ENCODE peak calls at places on chromosomes 2 and 18, in six cellular contexts. One of them, this sample, is unnamed.

GRCh38 chr2:36653967-36654694 is 42.4 kb upstream of the VIT start:
- DNase-seq in K562: no peak
- DNase-seq in PC-9: no peak
- DNase-seq in neural progenitor cell: no peak
- DNase-seq in PC-3: no peak
- DNase-seq in A549: no peak
- DNase-seq in this sample: peak; percentile 15

GRCh38 chr2:71380665-71381064 is 49.1 kb downstream of the ZNF638 start:
- DNase-seq in K562: no peak
- DNase-seq in PC-9: no peak
- DNase-seq in A549: no peak
- DNase-seq in neural progenitor cell: no peak
- DNase-seq in PC-3: no peak
- DNase-seq in this sample: no peak

GRCh38 chr18:830315-830901 is 18.4 kb upstream of the YES1 start:
- DNase-seq in A549: no peak
- DNase-seq in K562: peak; percentile 38
- DNase-seq in PC-9: no peak
- DNase-seq in neural progenitor cell: peak; percentile 39
- DNase-seq in PC-3: no peak
- DNase-seq in this sample: peak; percentile 73

GRCh38 chr2:11697103-11697871 is 27.3 kb upstream of the NTSR2 start:
- DNase-seq in PC-9: peak; percentile 93
- DNase-seq in A549: peak; percentile 68
- DNase-seq in PC-3: peak; percentile 99
- DNase-seq in neural progenitor cell: peak; percentile 24
- DNase-seq in K562: no peak
- DNase-seq in this sample: peak; percentile 87

GRCh38 chr18:4384932-4385331 is 70.2 kb downstream of the DLGAP1 start:
- DNase-seq in PC-9: no peak
- DNase-seq in neural progenitor cell: peak; percentile 21
- DNase-seq in K562: no peak
- DNase-seq in A549: no peak
- DNase-seq in PC-3: no peak
- DNase-seq in this sample: no peak

GRCh38 chr18:627211-627610 is 30.2 kb upstream of the TYMS start:
- DNase-seq in A549: no peak
- DNase-seq in PC-9: no peak
- DNase-seq in K562: no peak
- DNase-seq in neural progenitor cell: no peak
- DNase-seq in PC-3: no peak
- DNase-seq in this sample: peak; percentile 48

GRCh38 chr2:213067888-213068287 is 83.5 kb downstream of the IKZF2 start:
- DNase-seq in A549: no peak
- DNase-seq in PC-9: no peak
- DNase-seq in K562: no peak
- DNase-seq in neural progenitor cell: no peak
- DNase-seq in PC-3: peak; percentile 30
- DNase-seq in this sample: peak; percentile 51

GRCh38 chr2:179891237-179891636 is 29.8 kb upstream of the ZNF385B start:
- DNase-seq in neural progenitor cell: no peak
- DNase-seq in PC-3: no peak
- DNase-seq in K562: no peak
- DNase-seq in PC-9: no peak
- DNase-seq in A549: no peak
- DNase-seq in this sample: no peak

GRCh38 chr2:23073681-23074080 is 311.3 kb upstream of the KLHL29 start:
- DNase-seq in K562: no peak
- DNase-seq in A549: no peak
- DNase-seq in PC-9: no peak
- DNase-seq in neural progenitor cell: no peak
- DNase-seq in PC-3: no peak
- DNase-seq in this sample: no peak

GRCh38 chr2:67082813-67083212 is 314.3 kb upstream of the ETAA1 start:
- DNase-seq in PC-3: no peak
- DNase-seq in PC-9: no peak
- DNase-seq in K562: no peak
- DNase-seq in A549: no peak
- DNase-seq in neural progenitor cell: no peak
- DNase-seq in this sample: no peak

GRCh38 chr18:24672165-24672950 is 211.9 kb downstream of the HRH4 start:
- DNase-seq in neural progenitor cell: no peak
- DNase-seq in K562: no peak
- DNase-seq in PC-9: no peak
- DNase-seq in A549: no peak
- DNase-seq in PC-3: no peak
- DNase-seq in this sample: peak; percentile 7

GRCh38 chr2:219041252-219041651 is at the start of gene CFAP65:
- DNase-seq in K562: peak; percentile 15
- DNase-seq in A549: peak; percentile 68
- DNase-seq in PC-3: peak; percentile 52
- DNase-seq in neural progenitor cell: peak; percentile 83
- DNase-seq in PC-9: no peak
- DNase-seq in this sample: peak; percentile 70

GRCh38 chr2:157480182-157480961 is 36.5 kb upstream of the CYTIP start:
- DNase-seq in neural progenitor cell: no peak
- DNase-seq in PC-9: no peak
- DNase-seq in PC-3: no peak
- DNase-seq in A549: no peak
- DNase-seq in K562: no peak
- DNase-seq in this sample: peak; percentile 87

GRCh38 chr2:160747771-160748170 is 254.2 kb upstream of the RBMS1 start:
- DNase-seq in PC-9: peak; percentile 26
- DNase-seq in A549: no peak
- DNase-seq in PC-3: peak; percentile 87
- DNase-seq in K562: no peak
- DNase-seq in neural progenitor cell: no peak
- DNase-seq in this sample: peak; percentile 90

GRCh38 chr18:47594621-47595086 is 335.8 kb downstream of the SMAD2 start:
- DNase-seq in A549: no peak
- DNase-seq in PC-3: no peak
- DNase-seq in neural progenitor cell: no peak
- DNase-seq in PC-9: no peak
- DNase-seq in K562: no peak
- DNase-seq in this sample: no peak

GRCh38 chr2:89842180-89842908 is 1150.9 kb downstream of the RPIA start:
- DNase-seq in neural progenitor cell: no peak
- DNase-seq in K562: no peak
- DNase-seq in PC-3: no peak
- DNase-seq in PC-9: no peak
- DNase-seq in A549: no peak
- DNase-seq in this sample: no peak

GRCh38 chr2:55106148-55106547 is 55.9 kb upstream of the RTN4 start:
- DNase-seq in K562: no peak
- DNase-seq in PC-3: no peak
- DNase-seq in neural progenitor cell: no peak
- DNase-seq in PC-9: no peak
- DNase-seq in A549: no peak
- DNase-seq in this sample: peak; percentile 55

GRCh38 chr18:22348521-22349316 is 69.0 kb downstream of the CTAGE1 start:
- DNase-seq in neural progenitor cell: peak; percentile 68
- DNase-seq in PC-9: peak; percentile 81
- DNase-seq in A549: peak; percentile 18
- DNase-seq in K562: no peak
- DNase-seq in PC-3: peak; percentile 77
- DNase-seq in this sample: peak; percentile 66

GRCh38 chr2:24783641-24784040 is 9.6 kb downstream of the PTRHD1 start:
- DNase-seq in A549: no peak
- DNase-seq in K562: no peak
- DNase-seq in PC-3: no peak
- DNase-seq in PC-9: no peak
- DNase-seq in neural progenitor cell: no peak
- DNase-seq in this sample: no peak

DNA sequence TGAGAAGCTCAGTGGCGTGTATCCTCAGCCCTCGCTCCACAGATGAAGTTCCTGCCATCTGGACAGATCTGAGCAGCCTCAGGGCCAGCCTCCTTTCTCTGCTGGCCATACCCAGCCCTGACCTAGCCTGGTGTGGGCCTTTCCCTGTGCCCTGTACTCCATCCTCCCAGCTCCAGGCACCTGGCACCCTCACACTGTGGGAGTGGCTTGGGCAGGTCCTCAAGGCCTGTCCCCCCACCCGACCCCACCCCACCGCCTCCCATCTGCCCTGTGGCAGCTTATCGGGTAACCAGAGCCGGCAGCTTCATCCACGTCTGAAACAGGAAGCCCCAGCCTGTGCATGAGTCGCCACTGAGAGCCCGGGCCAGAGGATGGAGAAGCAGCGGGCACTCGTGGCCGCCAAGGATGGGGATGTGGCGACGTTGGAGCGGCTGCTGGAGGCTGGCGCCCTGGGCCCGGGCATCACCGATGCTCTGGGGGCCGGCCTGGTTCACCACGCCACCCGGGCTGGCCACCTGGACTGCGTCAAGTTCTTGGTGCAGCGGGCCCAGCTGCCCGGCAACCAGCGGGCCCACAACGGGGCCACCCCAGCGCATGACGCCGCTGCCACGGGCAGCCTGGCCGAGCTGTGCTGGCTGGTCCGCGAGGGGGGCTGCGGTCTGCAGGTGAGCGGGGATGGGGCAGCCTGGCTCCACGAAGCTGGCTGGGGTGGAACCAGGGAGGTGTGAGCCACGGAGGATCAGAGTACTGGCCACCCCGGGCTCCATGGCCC is at the start of gene ESPNL:
- DNase-seq in K562: peak; percentile 34
- DNase-seq in A549: no peak
- DNase-seq in PC-3: peak; percentile 12
- DNase-seq in neural progenitor cell: no peak
- DNase-seq in PC-9: no peak
- DNase-seq in this sample: no peak
- H3K4me2 ChIP-seq in K562: no peak within 1 kb of the TSS
- H3K4me2 ChIP-seq in A549: no peak within 1 kb of the TSS
- H3K4me2 ChIP-seq in PC-3: no peak within 1 kb of the TSS
- H3K4me2 ChIP-seq in neural progenitor cell: no peak within 1 kb of the TSS
- H3K4me2 ChIP-seq in PC-9: peak within 1 kb of the TSS; percentile 53
- H3K4me2 ChIP-seq in this sample: no peak within 1 kb of the TSS

GRCh38 chr2:31694444-31694843 is 113.7 kb upstream of the SRD5A2 start:
- DNase-seq in A549: peak; percentile 57
- DNase-seq in K562: no peak
- DNase-seq in neural progenitor cell: peak; percentile 5
- DNase-seq in PC-3: peak; percentile 50
- DNase-seq in PC-9: no peak
- DNase-seq in this sample: peak; percentile 1
- H3K9me3 ChIP-seq in A549: peaks cover 49% of the 10 kb centered on the region
- H3K9me3 ChIP-seq in K562: peaks cover 9% of the 10 kb centered on the region
- H3K9me3 ChIP-seq in neural progenitor cell: peaks cover 19% of the 10 kb centered on the region
- H3K9me3 ChIP-seq in PC-3: peaks cover 26% of the 10 kb centered on the region
- H3K9me3 ChIP-seq in PC-9: peaks cover 53% of the 10 kb centered on the region
- H3K9me3 ChIP-seq in this sample: peaks cover 2% of the 10 kb centered on the region

DNA sequence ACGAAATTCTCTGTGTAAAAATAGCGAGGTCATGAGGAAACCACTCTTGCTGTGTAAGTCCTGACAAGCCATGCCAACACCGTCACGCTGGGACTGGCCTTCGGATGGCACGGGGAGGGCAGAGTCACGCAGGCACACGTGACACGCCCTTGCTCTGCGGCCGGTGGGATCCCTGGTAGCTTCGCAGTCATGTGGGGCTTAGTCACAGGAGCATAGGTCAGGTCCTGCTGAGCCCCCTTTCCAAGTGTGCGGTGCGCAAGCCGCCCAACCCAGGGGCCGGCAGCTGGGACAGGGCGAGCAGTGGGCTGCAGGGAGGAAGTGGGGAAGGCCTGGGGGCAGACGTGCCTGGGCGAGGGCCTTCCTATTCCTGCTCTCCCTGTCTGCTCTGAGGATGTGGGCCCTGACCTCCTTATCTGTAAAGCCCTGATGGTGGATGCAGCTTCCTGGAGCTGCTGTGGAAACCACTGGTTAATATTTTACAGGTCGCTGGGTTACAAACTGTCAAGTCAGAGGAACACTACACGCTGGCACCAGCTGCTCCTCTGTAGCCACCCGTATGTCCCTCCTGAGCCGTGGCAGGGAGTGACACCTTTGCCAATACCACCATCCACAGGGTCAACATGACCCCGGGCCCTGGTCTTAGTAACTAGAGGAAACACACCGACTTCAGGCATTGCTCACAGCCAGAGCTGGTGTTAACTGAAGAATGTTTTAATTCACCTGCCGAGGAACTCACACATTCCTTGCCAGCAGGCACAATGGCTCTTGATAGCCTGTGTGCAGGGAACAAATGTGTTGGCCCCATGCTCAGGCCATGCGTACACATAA is 17.8 kb downstream of the MBP start:
- DNase-seq in neural progenitor cell: no peak
- DNase-seq in PC-9: peak; percentile 41
- DNase-seq in PC-3: no peak
- DNase-seq in A549: peak; percentile 96
- DNase-seq in K562: no peak
- DNase-seq in this sample: peak; percentile 99
- H3K4me2 ChIP-seq in neural progenitor cell: no peak overlapping the region
- H3K4me2 ChIP-seq in PC-9: no peak overlapping the region
- H3K4me2 ChIP-seq in PC-3: no peak overlapping the region
- H3K4me2 ChIP-seq in A549: peak overlapping the region; percentile 80
- H3K4me2 ChIP-seq in K562: no peak overlapping the region
- H3K4me2 ChIP-seq in this sample: peak overlapping the region; percentile 8

DNA sequence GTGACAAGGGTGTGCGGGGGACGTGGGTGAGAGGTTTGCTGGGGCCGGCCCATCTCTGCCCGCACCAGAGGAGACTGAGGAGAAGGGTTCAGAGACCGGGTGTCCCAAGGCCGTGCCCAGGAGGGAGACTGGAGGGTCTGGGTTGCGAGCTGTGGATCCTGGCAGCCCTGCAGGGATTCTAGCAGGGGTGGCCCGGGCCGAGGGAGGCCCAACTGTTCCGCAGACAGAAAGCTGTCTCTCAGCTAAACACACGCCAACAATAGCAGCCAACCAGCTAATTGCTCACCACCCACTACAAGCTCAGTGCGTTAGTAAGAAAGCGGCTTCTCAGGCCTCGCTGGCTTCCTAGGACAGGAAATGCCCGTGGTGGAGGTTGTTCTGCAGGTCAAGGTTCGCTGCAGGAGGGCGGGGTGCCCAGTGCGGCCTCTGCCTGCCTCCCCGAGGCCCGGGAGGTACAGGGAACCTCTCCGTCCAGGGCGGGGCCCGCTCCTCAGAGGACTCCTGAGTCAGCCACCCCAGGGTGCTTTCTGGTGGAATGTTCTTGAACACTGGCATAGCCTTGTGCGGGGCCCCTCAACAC is 282.0 kb upstream of the PXDN start:
- DNase-seq in PC-3: no peak
- DNase-seq in K562: no peak
- DNase-seq in neural progenitor cell: no peak
- DNase-seq in A549: no peak
- DNase-seq in PC-9: no peak
- DNase-seq in this sample: no peak
- H3K9me3 ChIP-seq in PC-3: no peaks in the 10 kb centered on the region
- H3K9me3 ChIP-seq in K562: no peaks in the 10 kb centered on the region
- H3K9me3 ChIP-seq in neural progenitor cell: no peaks in the 10 kb centered on the region
- H3K9me3 ChIP-seq in A549: no peaks in the 10 kb centered on the region
- H3K9me3 ChIP-seq in PC-9: no peaks in the 10 kb centered on the region
- H3K9me3 ChIP-seq in this sample: no peaks in the 10 kb centered on the region

This sample was measured in GM23248.